ENCODE peak calls at places on chromosomes 3 and 15, in eight cellular contexts. J, U, L, N, H, B, O and M are unnamed samples.
A peak's percentile ranks its signal among the peaks of the same experiment; 100 is the strongest.

GRCh38 chr3:42183991-42184621 is 81.9 kb downstream of the CCK start:
- DNase-seq in O (no peak), H (no peak), U (no peak), N (no peak), B (no peak), L (no peak), J (no peak), M (no peak)

GRCh38 chr15:51688863-51689262 is 7.6 kb downstream of the SCG3 start:
- DNase-seq in N (no peak), U (no peak), L (no peak), H (peak; percentile 32), O (no peak), J (no peak), B (no peak), M (no peak)

GRCh38 chr3:14130707-14131106 is 5.9 kb downstream of the TMEM43 start:
- DNase-seq in J (no peak), B (no peak), L (no peak), U (no peak), H (no peak), O (no peak), N (no peak), M (no peak)

GRCh38 chr15:48695088-48695834 is 49.8 kb upstream of the FBN1 start:
- DNase-seq in B (no peak), J (no peak), O (no peak), H (no peak), N (no peak), U (peak; percentile 4), L (no peak), M (no peak)

GRCh38 chr15:34782901-34783300 is 12.4 kb downstream of the ACTC1 start:
- DNase-seq in J (no peak), N (no peak), H (no peak), O (no peak), L (no peak), U (no peak), B (no peak), M (no peak)

GRCh38 chr15:100043732-100044131 is 298.0 kb downstream of the ADAMTS17 start:
- DNase-seq in L (no peak), N (no peak), U (no peak), J (no peak), H (no peak), B (no peak), O (no peak), M (no peak)

GRCh38 chr15:52667597-52667996 is 11.6 kb downstream of the ATOSA start:
- DNase-seq in O (no peak), H (no peak), U (no peak), B (no peak), L (no peak), N (no peak), J (no peak), M (no peak)

GRCh38 chr15:40436116-40436891 is 4.4 kb upstream of the BAHD1 start:
- DNase-seq in O (peak; percentile 49), L (no peak), U (peak; percentile 33), B (no peak), N (peak; percentile 63), J (peak; percentile 52), H (peak; percentile 63), M (no peak)

GRCh38 chr15:35481992-35482391 is 64.0 kb downstream of the DPH6 start:
- DNase-seq in H (peak; percentile 16), J (no peak), L (no peak), N (no peak), B (no peak), O (no peak), U (peak; percentile 57), M (no peak)

GRCh38 chr15:84684092-84684491 is 26.1 kb upstream of the NMB start:
- DNase-seq in H (no peak), J (no peak), N (no peak), O (no peak), B (no peak), U (peak; percentile 17), L (no peak), M (no peak)

GRCh38 chr3:55555866-55556621 is 68.9 kb upstream of the WNT5A start:
- DNase-seq in L (no peak), B (no peak), H (no peak), O (no peak), U (no peak), N (no peak), J (no peak), M (no peak)

GRCh38 chr15:71151061-71151460 is 35.8 kb downstream of the THSD4 start:
- DNase-seq in O (no peak), B (peak; percentile 47), J (no peak), H (no peak), L (no peak), U (no peak), N (no peak), M (no peak)

GRCh38 chr3:17231537-17232261 is 346.9 kb downstream of the PLCL2 start:
- DNase-seq in U (no peak), B (no peak), N (no peak), J (no peak), O (no peak), H (no peak), L (no peak), M (no peak)

GRCh38 chr3:65778966-65779365 is 259.8 kb downstream of the MAGI1 start:
- DNase-seq in U (no peak), O (no peak), L (no peak), J (no peak), H (no peak), B (no peak), N (no peak), M (no peak)

GRCh38 chr3:5304789-5305680 is 117.5 kb downstream of the EDEM1 start:
- DNase-seq in O (peak; percentile 55), L (peak; percentile 52), H (peak; percentile 36), J (peak; percentile 58), U (peak; percentile 57), N (no peak), B (no peak), M (no peak)

GRCh38 chr3:106542101-106542769 is 673.4 kb upstream of the CBLB start:
- DNase-seq in J (no peak), H (peak; percentile 26), O (no peak), U (no peak), B (no peak), N (no peak), L (no peak), M (no peak)

GRCh38 chr3:194647747-194648146 is 14.5 kb upstream of the TMEM44 start:
- DNase-seq in N (no peak), J (no peak), L (no peak), B (no peak), H (no peak), U (no peak), O (no peak), M (no peak)

GRCh38 chr3:192869131-192870027 is 48.3 kb downstream of the MB21D2 start:
- DNase-seq in L (no peak), U (peak; percentile 56), J (no peak), B (no peak), O (no peak), N (no peak), H (no peak), M (no peak)

GRCh38 chr3:136835817-136836510 is 17.0 kb downstream of the SLC35G2 start:
- DNase-seq in H (no peak), N (no peak), O (no peak), L (no peak), B (no peak), U (no peak), J (no peak), M (no peak)

GRCh38 chr15:60391722-60392340 is 6.0 kb downstream of the ANXA2 start:
- DNase-seq in H (no peak), U (no peak), O (peak; percentile 21), B (no peak), L (no peak), J (no peak), N (no peak), M (no peak)

GRCh38 chr15:60387321-60387720 is 10.5 kb downstream of the ANXA2 start:
- DNase-seq in B (no peak), L (no peak), H (no peak), U (no peak), N (no peak), J (no peak), O (no peak), M (no peak)

GRCh38 chr15:60390931-60391501 is 6.8 kb downstream of the ANXA2 start:
- DNase-seq in H (peak; percentile 61), O (peak; percentile 70), L (peak; percentile 42), J (peak; percentile 85), N (no peak), B (no peak), U (peak; percentile 90), M (no peak)

GRCh38 chr15:60390231-60390630 is 7.6 kb downstream of the ANXA2 start:
- DNase-seq in H (no peak), N (no peak), B (no peak), U (no peak), L (no peak), J (no peak), O (no peak), M (no peak)

GRCh38 chr15:60389261-60390077 is 8.3 kb downstream of the ANXA2 start:
- DNase-seq in N (no peak), O (no peak), L (no peak), U (no peak), H (no peak), J (no peak), B (no peak), M (no peak)
- H3K4me3 ChIP-seq in N (peak overlapping the region; percentile 7), O (no peak overlapping the region), L (peak overlapping the region; percentile 12), U (no peak overlapping the region), H (no peak overlapping the region), J (no peak overlapping the region), B (peak overlapping the region; percentile 17), M (peak overlapping the region; percentile 20)

GRCh38 chr15:55589297-55589696 is 1.2 kb upstream of the PYGO1 start:
- DNase-seq in J (no peak), B (no peak), H (no peak), O (no peak), L (no peak), U (no peak), N (no peak), M (no peak)
- H3K27ac ChIP-seq in J (no peak overlapping the region), B (no peak overlapping the region), H (no peak overlapping the region), O (no peak overlapping the region), L (no peak overlapping the region), U (no peak overlapping the region), N (no peak overlapping the region), M (no peak overlapping the region)

DNA sequence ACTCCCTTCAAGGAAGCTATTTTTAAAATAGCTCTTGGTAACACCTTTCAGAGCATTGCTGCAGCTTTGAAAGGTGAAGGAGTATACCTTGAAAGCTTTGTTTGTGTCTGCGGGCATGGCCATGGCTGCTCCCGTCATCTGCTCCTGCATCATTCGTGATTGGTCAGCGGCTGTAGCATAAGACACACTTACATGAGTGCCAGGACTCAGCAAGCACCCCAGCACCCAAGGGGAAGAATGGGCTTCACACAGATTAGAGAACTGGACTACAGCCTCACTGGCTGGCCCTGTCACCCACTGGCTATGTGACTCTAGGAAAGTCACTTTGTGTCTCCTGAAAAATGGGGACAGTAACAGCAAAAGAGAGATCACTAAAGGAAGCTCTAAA is 17.0 kb downstream of the EMC3 start:
- DNase-seq in H (no peak), U (no peak), L (no peak), J (no peak), N (no peak), B (no peak), O (no peak), M (no peak)
- H3K4me3 ChIP-seq in H (no peak overlapping the region), U (no peak overlapping the region), L (no peak overlapping the region), J (no peak overlapping the region), N (no peak overlapping the region), B (no peak overlapping the region), O (no peak overlapping the region), M (no peak overlapping the region)

GRCh38 chr3:67601919-67602608 is 52.3 kb downstream of the SUCLG2 start:
- DNase-seq in U (no peak), O (no peak), B (no peak), L (no peak), H (no peak), J (no peak), N (no peak), M (no peak)
- H3K27ac ChIP-seq in U (no peak overlapping the region), O (no peak overlapping the region), B (no peak overlapping the region), L (no peak overlapping the region), H (no peak overlapping the region), J (no peak overlapping the region), N (no peak overlapping the region), M (no peak overlapping the region)

GRCh38 chr15:74174966-74175270 is 1.4 kb downstream of the ISLR start:
- DNase-seq in J (no peak), U (no peak), B (no peak), O (no peak), H (no peak), N (no peak), L (no peak), M (peak; percentile 41)
- H3K4me3 ChIP-seq in J (no peak overlapping the region), U (no peak overlapping the region), B (peak overlapping the region; percentile 43), O (no peak overlapping the region), H (no peak overlapping the region), N (peak overlapping the region; percentile 34), L (peak overlapping the region; percentile 31), M (peak overlapping the region; percentile 47)